ENCODE peak calls at places on chromosomes 6 and 20, in four cellular contexts. N is K562, V is IMR-90, L is endothelial cell of umbilical vein. M is an unnamed sample. For H3K9me1 and H3K27me3, the result is how much of the 10 kb centered on the place peaks cover.

GRCh38 chr6:33312361-33313104 is 1.3 kb downstream of the TAPBP start:
- DNase-seq in L (peak), N (peak), V (peak), M (no peak)

GRCh38 chr6:2968600-2969135 is 2.7 kb downstream of the SERPINB6 start:
- DNase-seq in N (no peak), V (no peak), L (no peak), M (no peak)

GRCh38 chr20:18506744-18507143 is 996 bp upstream of the SEC23B start:
- DNase-seq in N (peak), L (no peak), V (no peak), M (no peak)

GRCh38 chr6:44442235-44442634 is 54.7 kb downstream of the CDC5L start:
- DNase-seq in N (no peak), V (no peak), L (no peak), M (no peak)

GRCh38 chr6:157278171-157278570 is 45.1 kb downstream of the TMEM242 start:
- DNase-seq in N (no peak), L (no peak), V (no peak), M (no peak)

GRCh38 chr20:14634666-14635065 is 297.3 kb upstream of the FLRT3 start:
- DNase-seq in V (no peak), L (no peak), N (no peak), M (peak)

GRCh38 chr20:53890434-53891305 is 179.7 kb downstream of the BCAS1 start:
- DNase-seq in L (peak), N (no peak), V (no peak), M (no peak)

GRCh38 chr6:4973972-4974885 is 29.6 kb downstream of the RPP40 start:
- DNase-seq in N (peak), L (no peak), V (peak), M (no peak)

DNA sequence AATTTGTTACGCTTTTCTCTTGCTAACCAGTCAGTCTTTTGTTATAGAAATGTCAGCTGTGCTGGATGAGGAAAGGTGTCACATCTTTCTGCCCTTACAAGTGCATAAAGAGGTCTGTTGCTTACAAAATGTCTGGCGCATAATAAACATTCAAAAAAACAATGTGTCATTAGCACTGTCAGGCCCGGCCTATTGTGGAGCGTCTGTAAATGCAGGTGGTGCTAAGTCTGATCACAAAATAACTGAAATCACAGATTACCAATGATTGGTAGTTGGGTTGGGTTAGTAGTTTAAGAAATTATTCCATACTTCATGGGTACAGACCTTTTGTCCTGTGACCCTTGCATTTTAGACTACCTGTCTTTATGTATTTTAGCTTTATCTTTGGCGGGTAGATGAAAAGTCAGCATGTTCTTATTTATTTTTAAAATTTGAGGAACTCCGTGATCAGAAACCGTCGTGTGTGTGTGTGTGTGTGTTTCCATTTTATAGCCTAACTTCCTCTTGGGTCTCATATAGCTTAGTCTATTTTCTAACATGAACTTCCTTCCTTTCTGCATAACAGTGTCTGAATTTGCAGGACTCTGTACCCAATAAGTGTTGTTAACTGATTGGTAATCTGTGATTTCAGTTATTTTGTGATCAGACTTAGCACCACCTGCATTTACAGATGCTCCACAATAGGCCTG is 88.1 kb upstream of the IFNGR1 start:
- DNase-seq in L (no peak), N (no peak), V (no peak), M (no peak)
- H3K9me1 ChIP-seq in L (under half), N (under half), V (under half), M (under half)

DNA sequence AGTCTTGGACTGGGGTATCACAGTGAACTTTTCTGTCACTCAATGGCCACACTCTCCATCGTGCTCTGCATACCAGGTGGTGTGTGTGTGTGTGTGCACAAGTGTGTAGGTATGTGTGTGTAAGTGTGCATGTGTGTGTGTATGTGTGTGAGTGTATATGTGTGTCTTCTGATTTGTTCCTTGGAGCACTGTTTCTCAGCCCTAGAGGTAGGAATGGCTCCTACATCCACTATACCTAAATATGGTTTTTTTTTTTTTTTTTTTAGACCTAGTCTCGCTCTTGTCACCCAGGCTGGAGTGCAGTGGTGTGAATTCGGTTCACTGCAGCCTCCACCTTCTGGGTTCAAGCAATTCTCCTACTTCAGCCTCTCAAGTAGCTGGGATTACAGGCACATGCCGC is 236.6 kb downstream of the PHF3 start:
- DNase-seq in N (no peak), L (no peak), V (no peak), M (no peak)
- TF ChIP-seq CTCF in N (no peak), L (no peak), V (no peak), M (no peak)

DNA sequence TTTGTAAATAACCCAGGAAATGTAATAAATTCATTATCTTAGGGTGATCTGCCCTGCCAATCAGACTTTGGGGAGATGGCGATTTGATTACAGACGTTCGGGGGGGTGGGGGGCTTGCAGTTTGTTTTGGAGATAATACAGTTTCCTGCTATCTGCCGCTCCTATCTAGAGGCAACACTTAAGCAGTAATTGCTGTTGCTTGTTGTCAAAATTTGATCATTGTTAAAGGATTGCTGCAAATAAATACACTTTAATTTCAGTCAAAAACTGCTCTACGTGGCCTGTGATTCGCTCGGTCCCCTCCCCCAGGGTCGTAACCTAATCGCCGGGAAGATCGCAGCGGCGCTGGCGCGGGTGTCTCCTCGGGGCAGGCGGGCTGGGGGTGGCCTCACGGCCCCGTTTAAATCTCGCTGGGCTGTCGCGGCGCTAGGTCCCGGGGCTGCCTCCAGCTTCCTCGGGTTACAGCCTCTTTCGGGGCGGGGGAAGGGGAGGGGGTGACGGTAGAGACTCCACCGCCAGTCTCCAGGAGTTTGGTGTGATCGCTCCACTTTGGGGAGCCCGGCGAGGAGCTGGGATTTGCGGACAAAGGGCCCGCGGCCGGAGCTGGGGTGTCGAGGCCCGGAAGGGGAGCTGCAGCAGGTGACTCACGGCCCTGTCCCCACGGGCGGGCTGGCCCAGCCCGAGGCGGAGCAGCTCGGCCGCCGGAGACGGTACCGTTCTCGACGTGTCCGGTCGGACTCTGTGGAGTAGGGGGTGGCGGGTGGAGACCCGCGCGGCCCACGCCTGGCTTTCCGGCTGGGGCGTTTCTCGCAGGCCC is 4.1 kb downstream of the FOXC1 start:
- DNase-seq in V (peak), N (no peak), L (peak), M (no peak)
- H3K27me3 ChIP-seq in V (under half), N (under half), L (under half), M (under half)

DNA sequence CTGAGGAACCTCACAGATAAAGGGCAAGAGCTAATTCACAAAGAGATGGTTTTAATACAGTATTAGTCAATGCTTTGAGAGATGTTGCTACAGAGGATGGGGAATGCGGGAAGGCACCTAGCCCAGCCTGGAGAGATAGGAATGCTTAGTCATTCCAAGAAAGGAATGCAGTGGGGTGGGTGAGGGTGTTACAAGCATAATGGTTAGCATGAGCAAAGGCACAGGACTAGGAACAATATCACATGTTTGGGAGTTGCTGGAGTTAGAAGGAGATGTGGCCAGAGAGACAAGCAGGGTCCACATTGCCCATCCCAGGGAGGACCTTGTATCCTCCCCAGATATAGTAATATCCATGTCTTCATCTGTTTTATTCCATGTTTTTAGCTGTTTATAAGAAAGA is 107.0 kb upstream of the OGFRL1 start:
- DNase-seq in N (no peak), V (peak), L (no peak), M (peak)
- H3K9me1 ChIP-seq in N (under half), V (under half), L (under half), M (under half)

DNA sequence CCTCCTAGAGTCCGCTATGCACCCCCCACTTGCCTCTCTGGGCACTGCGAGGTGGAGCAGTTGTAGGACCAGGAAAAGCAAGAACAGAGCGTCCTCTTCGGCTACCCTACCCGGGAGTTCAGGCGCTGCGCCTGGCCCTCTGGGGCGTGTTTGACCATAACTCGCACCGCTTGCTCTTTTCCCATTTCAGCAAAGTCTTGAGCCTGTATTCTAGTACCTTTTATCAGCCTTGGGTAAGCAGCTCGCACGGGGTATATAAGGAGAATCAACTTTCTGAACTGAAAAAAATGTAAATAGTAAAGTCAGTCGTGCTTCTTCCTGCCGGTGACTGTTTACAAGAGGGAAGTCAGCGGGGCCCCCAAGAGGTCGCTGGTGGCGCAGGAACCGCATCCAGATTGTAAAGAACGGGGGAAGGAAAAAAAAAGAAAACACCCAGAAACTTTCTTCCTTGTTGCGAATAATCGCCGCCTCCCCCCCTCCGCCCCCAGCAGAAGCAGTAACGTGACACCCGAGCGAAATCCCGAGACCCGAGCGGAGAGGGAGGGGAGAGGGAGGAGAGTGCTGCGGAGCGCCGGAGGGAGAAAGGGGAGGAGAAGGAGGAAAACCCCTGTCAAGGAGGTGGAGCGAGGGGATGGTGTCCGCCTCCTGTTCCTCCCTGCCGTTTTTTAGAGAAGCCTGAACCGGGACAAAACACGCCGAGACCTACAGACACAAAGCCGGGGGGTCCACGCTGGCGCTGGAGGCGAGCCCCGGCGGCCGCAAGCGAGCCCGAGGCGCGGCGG is at the start of gene UST:
- DNase-seq in L (peak), V (peak), N (peak), M (peak)
- TF ChIP-seq CTCF in L (peak), V (peak), N (peak), M (peak)

DNA sequence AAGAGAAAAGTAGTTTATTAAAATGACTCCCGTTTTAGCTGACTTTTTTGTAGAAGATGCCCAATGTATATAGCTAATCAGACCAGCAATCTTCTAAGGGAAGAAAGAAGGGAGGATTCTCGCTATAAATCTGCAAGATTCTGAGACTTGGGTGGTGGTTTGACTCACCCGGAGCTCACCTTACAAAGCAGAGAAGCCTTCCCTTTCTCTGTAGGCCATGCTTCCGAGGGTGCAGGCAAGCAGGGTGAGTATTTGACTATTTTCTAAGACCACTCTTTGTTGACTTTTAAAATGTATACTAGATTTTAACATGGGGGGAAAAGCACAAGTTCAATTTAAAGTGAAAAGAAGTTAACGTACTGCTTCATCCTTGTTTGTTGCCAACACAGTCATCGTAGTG is 2.7 kb downstream of the OLIG3 start:
- DNase-seq in V (no peak), N (no peak), L (no peak), M (no peak)
- H3K27me3 ChIP-seq in V (half or more), N (half or more), L (half or more), M (half or more)

GRCh38 chr6:70622426-70622825 is 45.3 kb upstream of the SMAP1 start:
- DNase-seq in V (no peak), N (no peak), L (no peak), M (no peak)

GRCh38 chr6:70620746-70621145 is 46.9 kb upstream of the SMAP1 start:
- DNase-seq in N (no peak), L (no peak), V (no peak), M (no peak)

GRCh38 chr6:70616728-70617260 is 50.1 kb downstream of the SDHAF4 start:
- DNase-seq in N (no peak), V (no peak), L (no peak), M (no peak)
- H3K9me1 ChIP-seq in N (under half), V (under half), L (under half), M (under half)

DNA sequence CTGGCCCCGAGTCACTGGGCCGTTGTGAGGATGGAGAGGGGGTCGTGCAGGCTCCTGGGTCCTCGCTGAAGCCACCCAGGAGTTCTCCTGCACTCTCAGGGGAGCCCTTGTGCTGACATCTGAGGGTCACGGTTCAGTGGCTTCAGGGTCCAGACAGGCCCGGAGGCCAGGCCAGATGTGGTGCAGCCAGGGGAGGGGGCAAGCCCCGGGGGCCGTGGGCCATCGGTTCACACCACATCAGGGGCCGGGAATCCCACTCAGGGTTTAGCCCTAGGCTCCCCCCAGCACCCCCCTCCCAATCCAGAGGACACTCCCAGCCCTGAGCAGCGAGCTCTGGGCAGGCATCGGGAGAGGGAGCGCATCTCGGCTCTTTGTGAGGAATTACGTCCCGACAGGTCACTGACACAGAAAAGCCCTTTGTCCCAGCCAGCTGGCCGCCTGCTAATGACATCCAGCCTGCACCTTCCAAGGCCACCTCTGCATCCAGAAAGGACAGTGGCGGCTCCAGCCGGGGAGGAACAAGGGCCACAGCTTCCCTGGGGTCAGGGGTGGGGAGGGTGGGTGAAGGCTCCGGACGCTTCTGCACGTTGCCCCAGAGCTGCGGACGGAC is 6.4 kb upstream of the CHRNA4 start:
- DNase-seq in V (no peak), N (no peak), L (no peak), M (no peak)
- TF ChIP-seq CTCF in V (no peak), N (no peak), L (no peak), M (no peak)

GRCh38 chr6:324729-325125 is 32.4 kb downstream of the DUSP22 start:
- DNase-seq in N (no peak), L (no peak), V (no peak), M (no peak)
- H3K27me3 ChIP-seq in N (under half), L (under half), V (under half), M (under half)

DNA sequence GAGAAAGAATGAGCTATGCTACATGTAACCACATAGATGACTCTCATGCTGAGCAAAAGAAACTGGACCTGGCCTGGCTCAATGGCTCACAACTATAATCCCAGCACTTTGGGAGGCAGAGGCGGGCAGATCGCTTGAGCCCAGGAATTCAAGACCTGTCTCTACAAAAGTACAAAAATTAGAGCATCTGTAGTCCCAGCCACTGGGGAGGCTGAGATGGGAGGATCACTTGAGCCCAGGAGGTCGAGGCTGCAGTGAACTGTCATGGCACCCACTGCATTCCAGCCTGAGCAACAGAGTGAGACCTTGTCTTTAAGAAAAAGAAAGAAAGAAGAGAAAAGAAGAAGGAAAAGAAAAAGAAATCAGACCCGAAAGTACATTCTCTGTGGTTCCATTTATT is 41.7 kb downstream of the NCR2 start:
- DNase-seq in N (no peak), V (no peak), L (no peak), M (no peak)
- H3K9me1 ChIP-seq in N (under half), V (under half), L (under half), M (under half)